ENCODE peak calls at places on chromosomes 5 and 9, in five cellular contexts. I, A, O, V and H are unnamed samples.

GRCh38 chr5:80715887-80716286 is 61.1 kb upstream of the DHFR start:
- DNase-seq in I (no peak), A (no peak), V (no peak), O (no peak), H (no peak)

GRCh38 chr5:130496215-130496614 is 592.0 kb downstream of the CHSY3 start:
- DNase-seq in O (no peak), A (no peak), V (no peak), I (no peak), H (no peak)

GRCh38 chr9:35035851-35036701 is 36.3 kb downstream of the VCP start:
- DNase-seq in A (peak), O (peak), V (peak), I (peak), H (peak)

GRCh38 chr9:133122935-133123611 is 2.0 kb upstream of the RALGDS start:
- DNase-seq in O (no peak), A (no peak), I (no peak), V (no peak), H (no peak)

GRCh38 chr5:123549256-123549904 is 37.4 kb downstream of the CSNK1G3 start:
- DNase-seq in I (no peak), V (no peak), A (no peak), O (peak), H (no peak)

GRCh38 chr5:62331921-62332320 is 25.9 kb downstream of the KIF2A start:
- DNase-seq in A (no peak), I (no peak), V (no peak), O (no peak), H (no peak)

GRCh38 chr9:126338945-126339344 is 12.3 kb downstream of the MVB12B start:
- DNase-seq in A (no peak), V (no peak), I (no peak), O (no peak), H (no peak)

GRCh38 chr5:157076558-157076957 is 17.6 kb upstream of the HAVCR1 start:
- DNase-seq in V (peak), I (no peak), O (no peak), A (peak), H (peak)

GRCh38 chr5:60473654-60474053 is 226.3 kb downstream of the DEPDC1B start:
- DNase-seq in O (no peak), I (no peak), V (no peak), A (no peak), H (no peak)

GRCh38 chr5:102807878-102808502 is 52.9 kb downstream of the PAM start:
- DNase-seq in A (peak), I (no peak), V (peak), O (no peak), H (no peak)

GRCh38 chr9:85172001-85172978 is 502.8 kb downstream of the NTRK2 start:
- DNase-seq in O (peak), A (no peak), I (no peak), V (no peak), H (peak)

GRCh38 chr9:136525841-136526499 is 19.9 kb downstream of the NOTCH1 start:
- DNase-seq in V (no peak), O (no peak), I (no peak), A (no peak), H (no peak)

GRCh38 chr9:33297455-33297854 is 7.1 kb downstream of the NFX1 start:
- DNase-seq in I (no peak), A (peak), O (peak), V (no peak), H (no peak)

GRCh38 chr9:97316904-97317303 is 9.4 kb downstream of the CCDC180 start:
- DNase-seq in I (no peak), O (no peak), V (no peak), A (no peak), H (no peak)

GRCh38 chr5:4191024-4191423 is 595.4 kb downstream of the IRX1 start:
- DNase-seq in A (no peak), O (no peak), V (no peak), I (no peak), H (no peak)

GRCh38 chr9:114488398-114489129 is 16.7 kb downstream of the WHRN start:
- DNase-seq in A (no peak), I (no peak), V (no peak), O (peak), H (no peak)

GRCh38 chr5:138752341-138752950 is 779 bp upstream of the CTNNA1 start:
- DNase-seq in I (no peak), V (peak), A (peak), O (no peak), H (peak)

GRCh38 chr9:127012250-127012649 is 97.7 kb downstream of the RALGPS1 start:
- DNase-seq in I (no peak), O (no peak), A (no peak), V (no peak), H (no peak)

GRCh38 chr5:43336159-43336558 is 22.9 kb upstream of the HMGCS1 start:
- DNase-seq in V (no peak), A (no peak), I (no peak), O (no peak), H (no peak)

GRCh38 chr9:84166828-84167400 is 173.6 kb downstream of the SLC28A3 start:
- DNase-seq in I (no peak), A (no peak), O (no peak), V (no peak), H (no peak)

GRCh38 chr9:78970375-78970774 is 601.4 kb upstream of the TLE4 start:
- DNase-seq in A (no peak), O (no peak), I (no peak), V (no peak), H (no peak)

GRCh38 chr9:76459691-76460635 is 981 bp downstream of the GCNT1 start:
- DNase-seq in I (no peak), O (peak), V (peak), A (peak), H (peak)

GRCh38 chr5:154861946-154862345 is 3.5 kb downstream of the CNOT8 start:
- DNase-seq in I (no peak), V (no peak), O (no peak), A (no peak), H (no peak)

GRCh38 chr5:148912714-148913398 is 86.4 kb downstream of the ADRB2 start:
- DNase-seq in V (peak), I (no peak), O (no peak), A (peak), H (peak)

GRCh38 chr5:160039810-160040470 is 31.0 kb downstream of the TTC1 start:
- DNase-seq in O (no peak), A (peak), I (no peak), V (peak), H (peak)

GRCh38 chr9:111274737-111275136 is 55.3 kb downstream of the OR2K2 start:
- DNase-seq in A (no peak), I (no peak), O (no peak), V (no peak), H (no peak)

GRCh38 chr9:108671794-108672193 is 184.0 kb downstream of the ACTL7B start:
- DNase-seq in I (peak), A (no peak), V (no peak), O (no peak), H (no peak)

GRCh38 chr9:96617439-96618185 is 2.0 kb downstream of the CDC14B start:
- DNase-seq in I (no peak), A (no peak), V (no peak), O (no peak), H (no peak)

GRCh38 chr5:56818409-56819026 is 3.2 kb downstream of the MAP3K1 start:
- DNase-seq in A (peak), O (no peak), I (no peak), V (peak), H (peak)

GRCh38 chr5:56817306-56817986 is 2.1 kb downstream of the MAP3K1 start:
- DNase-seq in V (no peak), A (no peak), O (peak), I (no peak), H (no peak)

GRCh38 chr5:56814963-56815656 is at the start of gene MAP3K1:
- DNase-seq in A (peak), O (peak), I (peak), V (peak), H (peak)

GRCh38 chr5:56815657-56816545 is 552 bp downstream of the MAP3K1 start:
- DNase-seq in I (peak), V (peak), A (peak), O (peak), H (no peak)

GRCh38 chr5:56816546-56817081 is 1.3 kb downstream of the MAP3K1 start:
- DNase-seq in A (peak), O (peak), I (peak), V (peak), H (peak)
- TF ChIP-seq CTCF in A (no peak), O (no peak), I (no peak), V (no peak), H (no peak)

GRCh38 chr5:106451998-106452397 is 1218.7 kb downstream of the EFNA5 start:
- DNase-seq in I (no peak), A (no peak), O (no peak), V (no peak), H (no peak)

GRCh38 chr5:106459541-106459940 is 1211.2 kb downstream of the EFNA5 start:
- DNase-seq in O (no peak), A (peak), I (no peak), V (no peak), H (peak)

GRCh38 chr5:106454050-106454449 is 1216.7 kb downstream of the EFNA5 start:
- DNase-seq in A (no peak), V (no peak), I (no peak), O (no peak), H (no peak)

GRCh38 chr5:106454651-106455415 is 1215.9 kb downstream of the EFNA5 start:
- DNase-seq in V (peak), I (no peak), O (no peak), A (peak), H (peak)
- TF ChIP-seq CTCF in V (peak), I (no peak), O (peak), A (peak), H (peak)

GRCh38 chr9:89171693-89172092 is 6.9 kb downstream of the SHC3 start:
- DNase-seq in A (no peak), O (no peak), I (no peak), V (no peak), H (no peak)
- TF ChIP-seq CTCF in A (peak), O (peak), I (no peak), V (no peak), H (no peak)

GRCh38 chr5:150163035-150163434 is 3.5 kb upstream of the CDX1 start:
- DNase-seq in I (no peak), V (no peak), A (no peak), O (no peak), H (no peak)

GRCh38 chr5:150164211-150164610 is 2.4 kb upstream of the CDX1 start:
- DNase-seq in V (no peak), I (no peak), A (no peak), O (no peak), H (no peak)

GRCh38 chr5:150162142-150162513 is 4.5 kb upstream of the CDX1 start:
- DNase-seq in A (no peak), I (no peak), O (no peak), V (no peak), H (no peak)

GRCh38 chr5:150164640-150165039 is 1.9 kb upstream of the CDX1 start:
- DNase-seq in A (peak), V (no peak), I (no peak), O (no peak), H (peak)

GRCh38 chr5:150163547-150164059 is 3.0 kb upstream of the CDX1 start:
- DNase-seq in O (no peak), I (no peak), V (no peak), A (no peak), H (peak)
- TF ChIP-seq CTCF in O (no peak), I (peak), V (peak), A (peak), H (peak)

GRCh38 chr9:109907810-109908458 is 127.9 kb downstream of the PALM2AKAP2 start:
- DNase-seq in I (no peak), A (no peak), V (no peak), O (no peak), H (no peak)

GRCh38 chr9:109907400-109907799 is 127.4 kb downstream of the PALM2AKAP2 start:
- DNase-seq in V (no peak), A (no peak), I (no peak), O (peak), H (no peak)

GRCh38 chr9:109908459-109909390 is 128.7 kb downstream of the PALM2AKAP2 start:
- DNase-seq in I (no peak), V (peak), A (peak), O (no peak), H (no peak)

GRCh38 chr9:109905472-109905871 is 125.5 kb downstream of the PALM2AKAP2 start:
- DNase-seq in A (no peak), O (no peak), V (no peak), I (no peak), H (no peak)

GRCh38 chr9:109906766-109907382 is 126.9 kb downstream of the PALM2AKAP2 start:
- DNase-seq in O (no peak), A (peak), I (no peak), V (peak), H (peak)
- TF ChIP-seq CTCF in O (peak), A (peak), I (no peak), V (no peak), H (no peak)

DNA sequence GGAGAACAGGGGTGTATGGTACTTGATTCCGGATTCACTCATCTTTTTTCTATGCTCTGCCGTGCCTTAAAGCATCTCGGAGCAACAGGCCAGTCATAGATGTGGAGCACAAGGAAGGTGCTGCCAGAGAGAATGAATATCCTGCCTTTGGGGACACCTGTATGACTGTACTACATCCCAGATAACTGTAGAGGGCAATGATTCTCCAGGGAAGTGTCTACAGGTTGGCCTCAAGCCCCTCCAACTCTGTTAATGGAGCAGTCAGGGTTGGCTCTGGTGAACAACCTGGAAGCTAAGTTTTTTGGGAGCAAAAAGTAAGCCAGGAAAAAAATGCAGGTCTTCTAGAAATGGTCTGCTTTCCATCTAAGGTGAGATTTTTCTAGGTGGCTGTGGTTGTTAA is 71.0 kb downstream of the NREP start:
- DNase-seq in A (peak), I (no peak), V (no peak), O (no peak), H (no peak)
- TF ChIP-seq CTCF in A (peak), I (no peak), V (peak), O (peak), H (no peak)

DNA sequence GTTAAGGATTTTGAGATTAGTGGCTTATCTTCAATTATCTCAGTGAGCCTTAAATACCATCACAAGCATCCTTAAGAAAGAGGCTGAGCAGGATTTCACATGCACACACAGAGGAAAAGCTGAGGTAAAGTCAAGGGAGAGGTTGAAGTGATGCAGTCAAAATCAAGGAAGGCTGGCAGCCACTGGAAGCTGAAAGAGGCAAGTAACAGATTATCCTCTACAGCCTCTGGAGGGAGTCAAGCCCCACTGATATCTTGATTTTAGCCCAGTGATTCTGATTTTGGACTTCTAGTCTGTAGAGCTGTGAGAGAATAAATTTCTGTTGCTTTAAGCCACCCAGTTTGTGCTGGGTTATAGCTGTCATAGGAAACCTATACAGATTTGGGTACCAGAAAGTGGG is 80.1 kb downstream of the ANKRD31 start:
- DNase-seq in O (no peak), I (no peak), A (peak), V (no peak), H (peak)
- TF ChIP-seq CTCF in O (no peak), I (no peak), A (peak), V (peak), H (peak)

GRCh38 chr9:116365056-116365471 is 211.5 kb downstream of the PAPPA start:
- DNase-seq in O (no peak), A (peak), I (no peak), V (peak), H (peak)
- TF ChIP-seq CTCF in O (no peak), A (peak), I (no peak), V (peak), H (peak)

DNA sequence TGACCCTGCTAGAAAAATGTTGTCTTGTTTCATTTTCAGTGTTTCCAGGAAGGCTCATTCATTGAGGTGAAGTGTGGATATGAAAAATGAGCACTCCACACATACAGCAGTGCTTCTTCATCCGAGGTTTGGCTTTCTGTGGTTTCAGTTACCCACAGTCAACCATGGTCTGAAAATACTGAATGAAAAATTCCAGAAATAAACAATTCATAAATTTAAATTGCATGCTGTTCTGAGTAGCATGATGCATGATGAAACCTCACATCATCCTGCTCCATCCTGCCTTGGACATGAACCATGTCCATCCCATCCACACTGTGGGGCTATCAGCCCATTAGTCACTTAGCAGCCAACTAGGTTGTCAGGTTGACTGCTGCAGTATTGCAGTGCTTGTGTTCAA is 10.4 kb upstream of the SLC45A2 start:
- DNase-seq in A (peak), O (no peak), I (no peak), V (peak), H (peak)
- TF ChIP-seq CTCF in A (peak), O (no peak), I (no peak), V (no peak), H (no peak)

DNA sequence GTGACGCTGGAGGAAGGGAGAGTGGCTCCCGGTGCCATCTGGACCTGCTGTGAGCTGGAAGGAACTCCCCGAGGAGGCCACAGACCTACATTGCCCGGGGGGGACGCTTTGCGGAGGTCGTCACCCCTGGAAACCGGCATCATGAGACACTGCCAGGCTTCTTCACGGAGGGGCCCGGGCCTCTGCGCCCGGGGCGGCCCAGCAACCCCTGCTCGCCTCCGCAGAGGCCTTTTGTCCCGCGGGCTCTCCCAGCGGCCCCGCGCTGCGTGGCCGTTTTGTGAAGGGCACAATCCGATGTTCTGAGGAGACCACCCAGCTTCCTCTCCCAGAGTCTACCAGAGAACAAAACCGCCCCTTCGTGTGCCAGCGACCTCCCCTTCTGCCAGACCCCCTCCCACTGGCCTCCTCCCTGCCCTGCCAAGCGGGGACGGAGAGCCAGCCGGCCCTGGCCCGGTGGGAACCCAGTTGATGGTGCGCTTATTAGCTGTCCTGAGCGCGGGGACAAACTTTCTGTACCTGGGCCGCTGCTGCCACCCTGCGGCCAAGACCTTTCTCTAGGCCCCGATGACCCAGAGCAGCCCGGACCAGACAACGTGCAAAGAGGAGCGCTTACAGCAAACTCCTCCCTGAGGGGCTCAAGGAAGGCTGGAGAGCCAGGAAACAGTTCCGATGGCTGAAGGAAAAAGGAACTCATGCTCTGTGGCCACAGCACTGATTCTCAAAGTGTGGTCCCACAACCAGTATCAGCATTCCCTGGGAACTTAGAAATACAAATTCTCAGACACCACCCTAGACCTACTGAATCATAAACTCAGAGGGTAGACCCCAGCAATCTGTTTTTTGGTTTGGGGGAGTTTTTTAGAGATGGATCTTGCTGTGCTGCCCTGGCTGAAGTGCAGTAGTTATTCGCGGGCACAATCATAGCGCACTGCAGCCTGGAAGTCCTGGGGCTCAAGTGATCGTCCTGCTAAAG is 86.7 kb downstream of the SLC1A3 start:
- DNase-seq in O (peak), V (peak), A (peak), I (no peak), H (peak)
- TF ChIP-seq CTCF in O (peak), V (peak), A (peak), I (peak), H (peak)